ENCODE peak calls at places on chromosomes 5 and 9, in four cellular contexts. One of them, this sample, is unnamed.

GRCh38 chr9:121878208-121878835 is 214.8 kb downstream of the TTLL11 start:
- DNase-seq in stimulated activated effector memory CD8-positive, alpha-beta T cell treated with anti-CD3 and anti-CD28 coated beads, Interleukin-12 subunit alpha, Interleukin-12 subunit beta, amount 100 ng/mL, for 72 hours: no peak
- DNase-seq in COR-L47: no peak
- DNase-seq in activated naive CD8-positive, alpha-beta T cell treated with anti-CD3 and anti-CD28 coated beads, Interleukin-2, amount 10 ng/mL, durations not matched to agents 7 days and 5 days: no peak
- DNase-seq in this sample: no peak

GRCh38 chr9:93288341-93288740 is 104.4 kb downstream of the WNK2 start:
- DNase-seq in stimulated activated effector memory CD8-positive, alpha-beta T cell treated with anti-CD3 and anti-CD28 coated beads, Interleukin-12 subunit alpha, Interleukin-12 subunit beta, amount 100 ng/mL, for 72 hours: peak
- DNase-seq in COR-L47: no peak
- DNase-seq in activated naive CD8-positive, alpha-beta T cell treated with anti-CD3 and anti-CD28 coated beads, Interleukin-2, amount 10 ng/mL, durations not matched to agents 7 days and 5 days: no peak
- DNase-seq in this sample: no peak

GRCh38 chr9:31908891-31909480 is 475.5 kb upstream of the ACO1 start:
- DNase-seq in stimulated activated effector memory CD8-positive, alpha-beta T cell treated with anti-CD3 and anti-CD28 coated beads, Interleukin-12 subunit alpha, Interleukin-12 subunit beta, amount 100 ng/mL, for 72 hours: no peak
- DNase-seq in COR-L47: no peak
- DNase-seq in activated naive CD8-positive, alpha-beta T cell treated with anti-CD3 and anti-CD28 coated beads, Interleukin-2, amount 10 ng/mL, durations not matched to agents 7 days and 5 days: no peak
- DNase-seq in this sample: peak

GRCh38 chr9:93230601-93231000 is 46.7 kb downstream of the WNK2 start:
- DNase-seq in stimulated activated effector memory CD8-positive, alpha-beta T cell treated with anti-CD3 and anti-CD28 coated beads, Interleukin-12 subunit alpha, Interleukin-12 subunit beta, amount 100 ng/mL, for 72 hours: no peak
- DNase-seq in COR-L47: no peak
- DNase-seq in activated naive CD8-positive, alpha-beta T cell treated with anti-CD3 and anti-CD28 coated beads, Interleukin-2, amount 10 ng/mL, durations not matched to agents 7 days and 5 days: no peak
- DNase-seq in this sample: no peak

GRCh38 chr5:139711067-139711851 is 63.1 kb downstream of the CXXC5 start:
- DNase-seq in stimulated activated effector memory CD8-positive, alpha-beta T cell treated with anti-CD3 and anti-CD28 coated beads, Interleukin-12 subunit alpha, Interleukin-12 subunit beta, amount 100 ng/mL, for 72 hours: peak
- DNase-seq in COR-L47: peak
- DNase-seq in activated naive CD8-positive, alpha-beta T cell treated with anti-CD3 and anti-CD28 coated beads, Interleukin-2, amount 10 ng/mL, durations not matched to agents 7 days and 5 days: peak
- DNase-seq in this sample: peak

GRCh38 chr9:130288926-130289705 is 23.6 kb downstream of the HMCN2 start:
- DNase-seq in stimulated activated effector memory CD8-positive, alpha-beta T cell treated with anti-CD3 and anti-CD28 coated beads, Interleukin-12 subunit alpha, Interleukin-12 subunit beta, amount 100 ng/mL, for 72 hours: no peak
- DNase-seq in COR-L47: no peak
- DNase-seq in activated naive CD8-positive, alpha-beta T cell treated with anti-CD3 and anti-CD28 coated beads, Interleukin-2, amount 10 ng/mL, durations not matched to agents 7 days and 5 days: no peak
- DNase-seq in this sample: no peak

GRCh38 chr9:109972026-109973005 is 192.3 kb downstream of the PALM2AKAP2 start:
- DNase-seq in stimulated activated effector memory CD8-positive, alpha-beta T cell treated with anti-CD3 and anti-CD28 coated beads, Interleukin-12 subunit alpha, Interleukin-12 subunit beta, amount 100 ng/mL, for 72 hours: no peak
- DNase-seq in COR-L47: no peak
- DNase-seq in activated naive CD8-positive, alpha-beta T cell treated with anti-CD3 and anti-CD28 coated beads, Interleukin-2, amount 10 ng/mL, durations not matched to agents 7 days and 5 days: no peak
- DNase-seq in this sample: no peak

GRCh38 chr5:36646507-36647023 is 40.2 kb downstream of the SLC1A3 start:
- DNase-seq in stimulated activated effector memory CD8-positive, alpha-beta T cell treated with anti-CD3 and anti-CD28 coated beads, Interleukin-12 subunit alpha, Interleukin-12 subunit beta, amount 100 ng/mL, for 72 hours: no peak
- DNase-seq in COR-L47: no peak
- DNase-seq in activated naive CD8-positive, alpha-beta T cell treated with anti-CD3 and anti-CD28 coated beads, Interleukin-2, amount 10 ng/mL, durations not matched to agents 7 days and 5 days: no peak
- DNase-seq in this sample: peak

GRCh38 chr5:7087719-7088297 is 308.1 kb upstream of the ADCY2 start:
- DNase-seq in stimulated activated effector memory CD8-positive, alpha-beta T cell treated with anti-CD3 and anti-CD28 coated beads, Interleukin-12 subunit alpha, Interleukin-12 subunit beta, amount 100 ng/mL, for 72 hours: no peak
- DNase-seq in COR-L47: no peak
- DNase-seq in activated naive CD8-positive, alpha-beta T cell treated with anti-CD3 and anti-CD28 coated beads, Interleukin-2, amount 10 ng/mL, durations not matched to agents 7 days and 5 days: no peak
- DNase-seq in this sample: no peak

GRCh38 chr5:35822541-35822940 is 34.1 kb upstream of the IL7R start:
- DNase-seq in stimulated activated effector memory CD8-positive, alpha-beta T cell treated with anti-CD3 and anti-CD28 coated beads, Interleukin-12 subunit alpha, Interleukin-12 subunit beta, amount 100 ng/mL, for 72 hours: peak
- DNase-seq in COR-L47: no peak
- DNase-seq in activated naive CD8-positive, alpha-beta T cell treated with anti-CD3 and anti-CD28 coated beads, Interleukin-2, amount 10 ng/mL, durations not matched to agents 7 days and 5 days: peak
- DNase-seq in this sample: no peak

GRCh38 chr5:173010547-173011464 is 27.2 kb downstream of the ATP6V0E1 start:
- DNase-seq in stimulated activated effector memory CD8-positive, alpha-beta T cell treated with anti-CD3 and anti-CD28 coated beads, Interleukin-12 subunit alpha, Interleukin-12 subunit beta, amount 100 ng/mL, for 72 hours: no peak
- DNase-seq in COR-L47: no peak
- DNase-seq in activated naive CD8-positive, alpha-beta T cell treated with anti-CD3 and anti-CD28 coated beads, Interleukin-2, amount 10 ng/mL, durations not matched to agents 7 days and 5 days: no peak
- DNase-seq in this sample: no peak

GRCh38 chr9:112130347-112130746 is 44.8 kb downstream of the SUSD1 start:
- DNase-seq in stimulated activated effector memory CD8-positive, alpha-beta T cell treated with anti-CD3 and anti-CD28 coated beads, Interleukin-12 subunit alpha, Interleukin-12 subunit beta, amount 100 ng/mL, for 72 hours: no peak
- DNase-seq in COR-L47: no peak
- DNase-seq in activated naive CD8-positive, alpha-beta T cell treated with anti-CD3 and anti-CD28 coated beads, Interleukin-2, amount 10 ng/mL, durations not matched to agents 7 days and 5 days: no peak
- DNase-seq in this sample: no peak

GRCh38 chr5:102229685-102230084 is 66.4 kb downstream of the SLCO4C1 start:
- DNase-seq in stimulated activated effector memory CD8-positive, alpha-beta T cell treated with anti-CD3 and anti-CD28 coated beads, Interleukin-12 subunit alpha, Interleukin-12 subunit beta, amount 100 ng/mL, for 72 hours: no peak
- DNase-seq in COR-L47: no peak
- DNase-seq in activated naive CD8-positive, alpha-beta T cell treated with anti-CD3 and anti-CD28 coated beads, Interleukin-2, amount 10 ng/mL, durations not matched to agents 7 days and 5 days: no peak
- DNase-seq in this sample: no peak

GRCh38 chr9:87891754-87892153 is 9.1 kb downstream of the SPATA31E1 start:
- DNase-seq in stimulated activated effector memory CD8-positive, alpha-beta T cell treated with anti-CD3 and anti-CD28 coated beads, Interleukin-12 subunit alpha, Interleukin-12 subunit beta, amount 100 ng/mL, for 72 hours: no peak
- DNase-seq in COR-L47: no peak
- DNase-seq in activated naive CD8-positive, alpha-beta T cell treated with anti-CD3 and anti-CD28 coated beads, Interleukin-2, amount 10 ng/mL, durations not matched to agents 7 days and 5 days: no peak
- DNase-seq in this sample: no peak

GRCh38 chr9:137150485-137151060 is 11.6 kb downstream of the GRIN1 start:
- DNase-seq in stimulated activated effector memory CD8-positive, alpha-beta T cell treated with anti-CD3 and anti-CD28 coated beads, Interleukin-12 subunit alpha, Interleukin-12 subunit beta, amount 100 ng/mL, for 72 hours: no peak
- DNase-seq in COR-L47: no peak
- DNase-seq in activated naive CD8-positive, alpha-beta T cell treated with anti-CD3 and anti-CD28 coated beads, Interleukin-2, amount 10 ng/mL, durations not matched to agents 7 days and 5 days: no peak
- DNase-seq in this sample: peak

GRCh38 chr5:158383485-158383884 is 524.5 kb upstream of the CLINT1 start:
- DNase-seq in stimulated activated effector memory CD8-positive, alpha-beta T cell treated with anti-CD3 and anti-CD28 coated beads, Interleukin-12 subunit alpha, Interleukin-12 subunit beta, amount 100 ng/mL, for 72 hours: no peak
- DNase-seq in COR-L47: no peak
- DNase-seq in activated naive CD8-positive, alpha-beta T cell treated with anti-CD3 and anti-CD28 coated beads, Interleukin-2, amount 10 ng/mL, durations not matched to agents 7 days and 5 days: no peak
- DNase-seq in this sample: no peak

GRCh38 chr9:37994639-37995347 is 74.2 kb downstream of the SHB start:
- DNase-seq in stimulated activated effector memory CD8-positive, alpha-beta T cell treated with anti-CD3 and anti-CD28 coated beads, Interleukin-12 subunit alpha, Interleukin-12 subunit beta, amount 100 ng/mL, for 72 hours: peak
- DNase-seq in COR-L47: peak
- DNase-seq in activated naive CD8-positive, alpha-beta T cell treated with anti-CD3 and anti-CD28 coated beads, Interleukin-2, amount 10 ng/mL, durations not matched to agents 7 days and 5 days: no peak
- DNase-seq in this sample: peak

GRCh38 chr5:17620627-17621026 is 10.4 kb downstream of the TAF11L12 start:
- DNase-seq in stimulated activated effector memory CD8-positive, alpha-beta T cell treated with anti-CD3 and anti-CD28 coated beads, Interleukin-12 subunit alpha, Interleukin-12 subunit beta, amount 100 ng/mL, for 72 hours: no peak
- DNase-seq in COR-L47: no peak
- DNase-seq in activated naive CD8-positive, alpha-beta T cell treated with anti-CD3 and anti-CD28 coated beads, Interleukin-2, amount 10 ng/mL, durations not matched to agents 7 days and 5 days: no peak
- DNase-seq in this sample: no peak

GRCh38 chr9:70677336-70677735 is 262.9 kb upstream of the KLF9 start:
- DNase-seq in stimulated activated effector memory CD8-positive, alpha-beta T cell treated with anti-CD3 and anti-CD28 coated beads, Interleukin-12 subunit alpha, Interleukin-12 subunit beta, amount 100 ng/mL, for 72 hours: no peak
- DNase-seq in COR-L47: no peak
- DNase-seq in activated naive CD8-positive, alpha-beta T cell treated with anti-CD3 and anti-CD28 coated beads, Interleukin-2, amount 10 ng/mL, durations not matched to agents 7 days and 5 days: no peak
- DNase-seq in this sample: no peak

GRCh38 chr9:76441551-76442322 is 17.2 kb upstream of the GCNT1 start:
- DNase-seq in stimulated activated effector memory CD8-positive, alpha-beta T cell treated with anti-CD3 and anti-CD28 coated beads, Interleukin-12 subunit alpha, Interleukin-12 subunit beta, amount 100 ng/mL, for 72 hours: peak
- DNase-seq in COR-L47: no peak
- DNase-seq in activated naive CD8-positive, alpha-beta T cell treated with anti-CD3 and anti-CD28 coated beads, Interleukin-2, amount 10 ng/mL, durations not matched to agents 7 days and 5 days: no peak
- DNase-seq in this sample: peak

GRCh38 chr5:146284016-146284415 is 54.6 kb upstream of the POU4F3 start:
- DNase-seq in stimulated activated effector memory CD8-positive, alpha-beta T cell treated with anti-CD3 and anti-CD28 coated beads, Interleukin-12 subunit alpha, Interleukin-12 subunit beta, amount 100 ng/mL, for 72 hours: no peak
- DNase-seq in COR-L47: no peak
- DNase-seq in activated naive CD8-positive, alpha-beta T cell treated with anti-CD3 and anti-CD28 coated beads, Interleukin-2, amount 10 ng/mL, durations not matched to agents 7 days and 5 days: no peak
- DNase-seq in this sample: peak

GRCh38 chr5:6659941-6660684 is 26.9 kb downstream of the SRD5A1 start:
- DNase-seq in stimulated activated effector memory CD8-positive, alpha-beta T cell treated with anti-CD3 and anti-CD28 coated beads, Interleukin-12 subunit alpha, Interleukin-12 subunit beta, amount 100 ng/mL, for 72 hours: no peak
- DNase-seq in COR-L47: no peak
- DNase-seq in activated naive CD8-positive, alpha-beta T cell treated with anti-CD3 and anti-CD28 coated beads, Interleukin-2, amount 10 ng/mL, durations not matched to agents 7 days and 5 days: no peak
- DNase-seq in this sample: no peak

GRCh38 chr9:121871431-121872025 is 220.1 kb downstream of the DAB2IP start:
- DNase-seq in stimulated activated effector memory CD8-positive, alpha-beta T cell treated with anti-CD3 and anti-CD28 coated beads, Interleukin-12 subunit alpha, Interleukin-12 subunit beta, amount 100 ng/mL, for 72 hours: no peak
- DNase-seq in COR-L47: no peak
- DNase-seq in activated naive CD8-positive, alpha-beta T cell treated with anti-CD3 and anti-CD28 coated beads, Interleukin-2, amount 10 ng/mL, durations not matched to agents 7 days and 5 days: no peak
- DNase-seq in this sample: peak

GRCh38 chr5:96049398-96050272 is 88.0 kb upstream of the ELL2 start:
- DNase-seq in stimulated activated effector memory CD8-positive, alpha-beta T cell treated with anti-CD3 and anti-CD28 coated beads, Interleukin-12 subunit alpha, Interleukin-12 subunit beta, amount 100 ng/mL, for 72 hours: no peak
- DNase-seq in COR-L47: no peak
- DNase-seq in activated naive CD8-positive, alpha-beta T cell treated with anti-CD3 and anti-CD28 coated beads, Interleukin-2, amount 10 ng/mL, durations not matched to agents 7 days and 5 days: no peak
- DNase-seq in this sample: peak

GRCh38 chr5:177111720-177112394 is 21.7 kb upstream of the NSD1 start:
- DNase-seq in stimulated activated effector memory CD8-positive, alpha-beta T cell treated with anti-CD3 and anti-CD28 coated beads, Interleukin-12 subunit alpha, Interleukin-12 subunit beta, amount 100 ng/mL, for 72 hours: peak
- DNase-seq in COR-L47: peak
- DNase-seq in activated naive CD8-positive, alpha-beta T cell treated with anti-CD3 and anti-CD28 coated beads, Interleukin-2, amount 10 ng/mL, durations not matched to agents 7 days and 5 days: peak
- DNase-seq in this sample: peak

GRCh38 chr5:153965102-153965645 is 73.5 kb downstream of the FAM114A2 start:
- DNase-seq in stimulated activated effector memory CD8-positive, alpha-beta T cell treated with anti-CD3 and anti-CD28 coated beads, Interleukin-12 subunit alpha, Interleukin-12 subunit beta, amount 100 ng/mL, for 72 hours: peak
- DNase-seq in COR-L47: peak
- DNase-seq in activated naive CD8-positive, alpha-beta T cell treated with anti-CD3 and anti-CD28 coated beads, Interleukin-2, amount 10 ng/mL, durations not matched to agents 7 days and 5 days: peak
- DNase-seq in this sample: peak

GRCh38 chr9:134930404-134930803 is 12.7 kb upstream of the FCN1 start:
- DNase-seq in stimulated activated effector memory CD8-positive, alpha-beta T cell treated with anti-CD3 and anti-CD28 coated beads, Interleukin-12 subunit alpha, Interleukin-12 subunit beta, amount 100 ng/mL, for 72 hours: no peak
- DNase-seq in COR-L47: no peak
- DNase-seq in activated naive CD8-positive, alpha-beta T cell treated with anti-CD3 and anti-CD28 coated beads, Interleukin-2, amount 10 ng/mL, durations not matched to agents 7 days and 5 days: no peak
- DNase-seq in this sample: no peak

GRCh38 chr9:137317021-137317978 is 15.2 kb upstream of the NRARP start:
- DNase-seq in stimulated activated effector memory CD8-positive, alpha-beta T cell treated with anti-CD3 and anti-CD28 coated beads, Interleukin-12 subunit alpha, Interleukin-12 subunit beta, amount 100 ng/mL, for 72 hours: no peak
- DNase-seq in COR-L47: no peak
- DNase-seq in activated naive CD8-positive, alpha-beta T cell treated with anti-CD3 and anti-CD28 coated beads, Interleukin-2, amount 10 ng/mL, durations not matched to agents 7 days and 5 days: peak
- DNase-seq in this sample: no peak

This sample was measured in A172.